ENCODE peak calls at places on chromosomes 11 and 22, in seven cellular contexts. One of them, this sample, is unnamed.

GRCh38 chr11:33444835-33445594 is 187.8 kb downstream of the HIPK3 start:
- DNase-seq in H9: no peak
- DNase-seq in fibroblast of lung: peak
- DNase-seq in IMR-90: peak
- DNase-seq in neural progenitor cell: no peak
- DNase-seq in DND-41: no peak
- DNase-seq in MM.1S: no peak
- DNase-seq in this sample: no peak

GRCh38 chr22:50525104-50525958 is at the start of gene SCO2:
- DNase-seq in H9: peak
- DNase-seq in fibroblast of lung: peak
- DNase-seq in IMR-90: peak
- DNase-seq in neural progenitor cell: peak
- DNase-seq in DND-41: peak
- DNase-seq in MM.1S: peak
- DNase-seq in this sample: peak

GRCh38 chr11:78689558-78690153 is 115.0 kb upstream of the NARS2 start:
- DNase-seq in H9: no peak
- DNase-seq in fibroblast of lung: no peak
- DNase-seq in IMR-90: no peak
- DNase-seq in neural progenitor cell: no peak
- DNase-seq in DND-41: no peak
- DNase-seq in MM.1S: no peak
- DNase-seq in this sample: no peak

GRCh38 chr11:81237139-81237538 is 1496.5 kb downstream of the FAM181B start:
- DNase-seq in H9: no peak
- DNase-seq in fibroblast of lung: peak
- DNase-seq in IMR-90: peak
- DNase-seq in neural progenitor cell: peak
- DNase-seq in DND-41: no peak
- DNase-seq in MM.1S: peak
- DNase-seq in this sample: peak

GRCh38 chr11:114448749-114449484 is 9.7 kb downstream of the REXO2 start:
- DNase-seq in H9: no peak
- DNase-seq in fibroblast of lung: no peak
- DNase-seq in IMR-90: peak
- DNase-seq in neural progenitor cell: no peak
- DNase-seq in DND-41: no peak
- DNase-seq in MM.1S: no peak
- DNase-seq in this sample: no peak

GRCh38 chr11:126423154-126423553 is 67.7 kb downstream of the ST3GAL4 start:
- DNase-seq in H9: no peak
- DNase-seq in fibroblast of lung: no peak
- DNase-seq in IMR-90: no peak
- DNase-seq in neural progenitor cell: no peak
- DNase-seq in DND-41: no peak
- DNase-seq in MM.1S: no peak
- DNase-seq in this sample: no peak

GRCh38 chr11:12762696-12763324 is 88.6 kb downstream of the TEAD1 start:
- DNase-seq in H9: no peak
- DNase-seq in fibroblast of lung: no peak
- DNase-seq in IMR-90: no peak
- DNase-seq in neural progenitor cell: no peak
- DNase-seq in DND-41: no peak
- DNase-seq in MM.1S: no peak
- DNase-seq in this sample: no peak

GRCh38 chr11:119427279-119427678 is 4.3 kb upstream of the THY1 start:
- DNase-seq in H9: no peak
- DNase-seq in fibroblast of lung: no peak
- DNase-seq in IMR-90: no peak
- DNase-seq in neural progenitor cell: no peak
- DNase-seq in DND-41: no peak
- DNase-seq in MM.1S: no peak
- DNase-seq in this sample: no peak

GRCh38 chr11:20762112-20762511 is 92.7 kb downstream of the NELL1 start:
- DNase-seq in H9: no peak
- DNase-seq in fibroblast of lung: no peak
- DNase-seq in IMR-90: no peak
- DNase-seq in neural progenitor cell: peak
- DNase-seq in DND-41: no peak
- DNase-seq in MM.1S: no peak
- DNase-seq in this sample: no peak

GRCh38 chr11:95977534-95978174 is 53.7 kb upstream of the MTMR2 start:
- DNase-seq in H9: no peak
- DNase-seq in fibroblast of lung: peak
- DNase-seq in IMR-90: peak
- DNase-seq in neural progenitor cell: no peak
- DNase-seq in DND-41: no peak
- DNase-seq in MM.1S: no peak
- DNase-seq in this sample: no peak
- H2AFZ ChIP-seq in H9: no peak
- H2AFZ ChIP-seq in fibroblast of lung: no peak
- H2AFZ ChIP-seq in IMR-90: no peak
- H2AFZ ChIP-seq in neural progenitor cell: no peak
- H2AFZ ChIP-seq in DND-41: no peak
- H2AFZ ChIP-seq in MM.1S: no peak
- H2AFZ ChIP-seq in this sample: no peak

GRCh38 chr22:46432164-46433068 is 96.9 kb downstream of the TRMU start:
- DNase-seq in H9: no peak
- DNase-seq in fibroblast of lung: no peak
- DNase-seq in IMR-90: no peak
- DNase-seq in neural progenitor cell: no peak
- DNase-seq in DND-41: peak
- DNase-seq in MM.1S: peak
- DNase-seq in this sample: no peak
- H3K9ac ChIP-seq in H9: no peak
- H3K9ac ChIP-seq in fibroblast of lung: no peak
- H3K9ac ChIP-seq in IMR-90: no peak
- H3K9ac ChIP-seq in neural progenitor cell: no peak
- H3K9ac ChIP-seq in DND-41: no peak
- H3K9ac ChIP-seq in MM.1S: peak
- H3K9ac ChIP-seq in this sample: no peak

GRCh38 chr22:37909756-37910155 is 3.7 kb downstream of the MICALL1 start:
- DNase-seq in H9: no peak
- DNase-seq in fibroblast of lung: no peak
- DNase-seq in IMR-90: no peak
- DNase-seq in neural progenitor cell: no peak
- DNase-seq in DND-41: no peak
- DNase-seq in MM.1S: no peak
- DNase-seq in this sample: no peak

GRCh38 chr22:37907036-37907954 is 1.2 kb downstream of the MICALL1 start:
- DNase-seq in H9: no peak
- DNase-seq in fibroblast of lung: no peak
- DNase-seq in IMR-90: peak
- DNase-seq in neural progenitor cell: no peak
- DNase-seq in DND-41: no peak
- DNase-seq in MM.1S: no peak
- DNase-seq in this sample: no peak

GRCh38 chr22:37906364-37907008 is 389 bp downstream of the MICALL1 start:
- DNase-seq in H9: no peak
- DNase-seq in fibroblast of lung: no peak
- DNase-seq in IMR-90: no peak
- DNase-seq in neural progenitor cell: peak
- DNase-seq in DND-41: peak
- DNase-seq in MM.1S: peak
- DNase-seq in this sample: peak

GRCh38 chr22:37905534-37906363 is at the start of gene MICALL1:
- DNase-seq in H9: peak
- DNase-seq in fibroblast of lung: peak
- DNase-seq in IMR-90: peak
- DNase-seq in neural progenitor cell: peak
- DNase-seq in DND-41: peak
- DNase-seq in MM.1S: peak
- DNase-seq in this sample: peak

DNA sequence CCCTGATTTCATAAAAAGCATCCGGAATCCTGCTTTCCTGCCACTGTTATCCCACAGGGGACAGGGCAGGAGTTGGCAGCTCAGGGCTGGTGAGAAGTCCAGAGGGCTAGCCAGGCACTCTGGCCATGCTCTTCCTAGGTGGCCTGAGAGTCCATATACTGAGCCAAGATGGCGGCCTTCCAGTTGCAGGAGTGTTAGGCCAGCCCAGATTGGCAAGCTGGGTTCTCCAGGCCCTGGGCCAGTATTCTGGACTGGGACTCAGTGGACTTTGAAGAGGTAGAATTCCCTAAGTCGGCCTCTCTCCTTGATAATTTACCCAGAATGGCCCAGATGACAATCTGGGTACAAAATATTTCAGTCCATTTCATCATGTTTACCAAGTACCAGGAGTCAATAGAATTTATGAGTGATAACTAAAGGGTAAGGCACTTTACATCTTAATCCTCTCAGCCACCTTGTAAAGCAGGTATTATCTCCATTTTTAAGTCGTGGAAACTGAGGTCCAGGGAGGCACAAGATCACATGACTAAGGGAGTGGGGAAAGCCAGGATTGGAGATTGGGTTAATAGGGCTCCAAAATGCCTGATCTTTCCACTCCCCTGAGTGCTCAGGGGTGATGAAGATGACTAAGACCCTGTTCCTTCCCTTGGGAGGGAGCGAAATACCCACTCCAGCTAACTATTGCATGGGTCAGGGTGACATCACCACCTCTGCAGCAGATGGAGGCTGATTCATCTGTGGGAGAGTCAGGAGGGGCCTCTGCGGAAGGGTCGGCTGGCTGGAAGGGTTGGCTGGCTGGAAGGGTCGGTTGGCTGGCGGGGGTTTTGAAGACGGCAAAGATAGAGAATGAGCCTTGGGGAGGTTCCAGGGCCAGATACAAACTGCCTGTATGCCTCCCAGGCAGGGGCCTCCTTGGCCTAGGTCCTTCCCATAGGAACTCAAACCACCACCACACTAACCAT is 1.2 kb upstream of the MICALL1 start:
- DNase-seq in H9: peak
- DNase-seq in fibroblast of lung: peak
- DNase-seq in IMR-90: peak
- DNase-seq in neural progenitor cell: no peak
- DNase-seq in DND-41: no peak
- DNase-seq in MM.1S: no peak
- DNase-seq in this sample: peak
- H2AFZ ChIP-seq in H9: no peak
- H2AFZ ChIP-seq in fibroblast of lung: no peak
- H2AFZ ChIP-seq in IMR-90: peak
- H2AFZ ChIP-seq in neural progenitor cell: peak
- H2AFZ ChIP-seq in DND-41: peak
- H2AFZ ChIP-seq in MM.1S: peak
- H2AFZ ChIP-seq in this sample: peak

GRCh38 chr11:46849631-46850030 is 3.6 kb upstream of the CKAP5 start:
- DNase-seq in H9: no peak
- DNase-seq in fibroblast of lung: no peak
- DNase-seq in IMR-90: no peak
- DNase-seq in neural progenitor cell: no peak
- DNase-seq in DND-41: no peak
- DNase-seq in MM.1S: no peak
- DNase-seq in this sample: no peak

GRCh38 chr11:46850829-46851380 is 4.8 kb upstream of the CKAP5 start:
- DNase-seq in H9: peak
- DNase-seq in fibroblast of lung: no peak
- DNase-seq in IMR-90: no peak
- DNase-seq in neural progenitor cell: peak
- DNase-seq in DND-41: no peak
- DNase-seq in MM.1S: no peak
- DNase-seq in this sample: no peak

GRCh38 chr11:46845440-46845739 is 690 bp downstream of the CKAP5 start:
- DNase-seq in H9: no peak
- DNase-seq in fibroblast of lung: no peak
- DNase-seq in IMR-90: no peak
- DNase-seq in neural progenitor cell: no peak
- DNase-seq in DND-41: no peak
- DNase-seq in MM.1S: peak
- DNase-seq in this sample: no peak

GRCh38 chr11:46845740-46846509 is at the start of gene CKAP5:
- DNase-seq in H9: peak
- DNase-seq in fibroblast of lung: peak
- DNase-seq in IMR-90: peak
- DNase-seq in neural progenitor cell: peak
- DNase-seq in DND-41: peak
- DNase-seq in MM.1S: peak
- DNase-seq in this sample: peak

GRCh38 chr11:46846510-46846830 is 390 bp upstream of the CKAP5 start:
- DNase-seq in H9: no peak
- DNase-seq in fibroblast of lung: no peak
- DNase-seq in IMR-90: no peak
- DNase-seq in neural progenitor cell: no peak
- DNase-seq in DND-41: no peak
- DNase-seq in MM.1S: no peak
- DNase-seq in this sample: no peak
- H3K9ac ChIP-seq in H9: peak
- H3K9ac ChIP-seq in fibroblast of lung: no peak
- H3K9ac ChIP-seq in IMR-90: peak
- H3K9ac ChIP-seq in neural progenitor cell: peak
- H3K9ac ChIP-seq in DND-41: peak
- H3K9ac ChIP-seq in MM.1S: peak
- H3K9ac ChIP-seq in this sample: peak

DNA sequence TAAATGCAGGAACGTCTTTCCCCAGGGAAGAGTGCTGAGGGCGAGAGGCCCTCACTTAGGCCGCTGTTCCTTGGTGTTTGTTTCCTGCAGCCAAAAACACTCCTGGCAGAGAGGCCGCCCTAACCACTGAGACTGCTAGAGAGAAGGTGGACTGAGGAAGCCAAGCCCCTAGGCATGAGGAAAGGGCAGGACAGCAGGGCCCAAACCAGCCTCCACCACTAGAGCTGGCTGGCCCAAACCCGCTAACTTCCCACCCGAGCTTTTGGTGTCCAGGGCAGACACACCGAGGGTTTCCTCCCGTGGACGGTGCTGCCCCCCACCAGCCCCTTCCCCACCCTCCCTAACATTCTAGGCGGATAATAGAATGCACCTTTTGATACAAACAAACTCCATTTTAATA is 6.0 kb downstream of the FGF19 start:
- DNase-seq in H9: no peak
- DNase-seq in fibroblast of lung: no peak
- DNase-seq in IMR-90: no peak
- DNase-seq in neural progenitor cell: no peak
- DNase-seq in DND-41: no peak
- DNase-seq in MM.1S: no peak
- DNase-seq in this sample: no peak
- H2AFZ ChIP-seq in H9: no peak
- H2AFZ ChIP-seq in fibroblast of lung: no peak
- H2AFZ ChIP-seq in IMR-90: no peak
- H2AFZ ChIP-seq in neural progenitor cell: no peak
- H2AFZ ChIP-seq in DND-41: no peak
- H2AFZ ChIP-seq in MM.1S: no peak
- H2AFZ ChIP-seq in this sample: no peak

GRCh38 chr22:40599731-40600130 is 36.8 kb downstream of the MRTFA start:
- DNase-seq in H9: no peak
- DNase-seq in fibroblast of lung: no peak
- DNase-seq in IMR-90: no peak
- DNase-seq in neural progenitor cell: no peak
- DNase-seq in DND-41: no peak
- DNase-seq in MM.1S: no peak
- DNase-seq in this sample: no peak
- H3K9ac ChIP-seq in H9: no peak
- H3K9ac ChIP-seq in fibroblast of lung: no peak
- H3K9ac ChIP-seq in IMR-90: no peak
- H3K9ac ChIP-seq in neural progenitor cell: no peak
- H3K9ac ChIP-seq in DND-41: no peak
- H3K9ac ChIP-seq in MM.1S: no peak
- H3K9ac ChIP-seq in this sample: no peak

DNA sequence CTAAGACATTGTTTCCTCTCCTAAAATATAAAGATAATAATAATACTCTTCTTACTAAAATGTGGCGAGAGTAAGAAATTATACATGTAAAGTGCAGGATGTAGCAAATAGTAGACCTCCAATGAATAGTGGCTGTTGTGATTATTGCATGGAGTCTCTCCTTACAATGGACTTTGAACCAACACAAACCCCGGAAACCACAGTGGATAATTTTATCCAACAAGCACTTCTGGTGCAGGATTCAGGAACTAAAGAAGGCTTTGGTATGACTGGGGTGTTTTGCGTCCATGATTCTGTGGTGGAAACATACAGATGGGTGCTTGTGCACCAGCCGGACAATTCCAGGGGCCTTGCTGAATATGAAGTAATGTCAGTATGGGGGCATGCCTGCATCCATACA is 146.4 kb upstream of the UBASH3B start:
- DNase-seq in H9: no peak
- DNase-seq in fibroblast of lung: no peak
- DNase-seq in IMR-90: no peak
- DNase-seq in neural progenitor cell: no peak
- DNase-seq in DND-41: no peak
- DNase-seq in MM.1S: no peak
- DNase-seq in this sample: no peak
- H2AFZ ChIP-seq in H9: no peak
- H2AFZ ChIP-seq in fibroblast of lung: no peak
- H2AFZ ChIP-seq in IMR-90: no peak
- H2AFZ ChIP-seq in neural progenitor cell: no peak
- H2AFZ ChIP-seq in DND-41: no peak
- H2AFZ ChIP-seq in MM.1S: no peak
- H2AFZ ChIP-seq in this sample: no peak

This sample was measured in SK-N-SH.